ENCODE peak calls at places on chromosomes 3 and 15, in six cellular contexts. I, H, S, Y, J and O are unnamed samples. For H3K4me1, the result is how much of the 10 kb centered on the place peaks cover.

GRCh38 chr15:58467121-58467721 is 35.4 kb downstream of the LIPC start:
- DNase-seq in I (peak), H (no peak), S (peak), J (no peak), Y (no peak), O (no peak)

GRCh38 chr15:57527382-57528091 is 64.2 kb upstream of the MYZAP start:
- DNase-seq in Y (no peak), I (peak), J (no peak), S (peak), H (no peak), O (peak)

GRCh38 chr15:74410502-74410901 is 23.3 kb downstream of the SEMA7A start:
- DNase-seq in H (no peak), S (no peak), J (no peak), Y (no peak), I (no peak), O (no peak)

GRCh38 chr3:126355251-126355650 is 2.0 kb downstream of the KLF15 start:
- DNase-seq in H (no peak), J (no peak), Y (no peak), I (no peak), S (no peak), O (no peak)

GRCh38 chr15:67070892-67071664 is 5.7 kb downstream of the SMAD3 start:
- DNase-seq in Y (no peak), S (no peak), I (no peak), J (no peak), H (no peak), O (no peak)

GRCh38 chr3:113167929-113168771 is 43.2 kb upstream of the BOC start:
- DNase-seq in H (no peak), J (no peak), I (no peak), S (no peak), Y (no peak), O (no peak)

GRCh38 chr3:30538787-30539186 is 67.6 kb upstream of the TGFBR2 start:
- DNase-seq in I (no peak), Y (no peak), S (peak), J (no peak), H (no peak), O (peak)

GRCh38 chr3:143109861-143110260 is 9.7 kb upstream of the CHST2 start:
- DNase-seq in Y (no peak), I (no peak), J (no peak), S (no peak), H (no peak), O (no peak)

GRCh38 chr3:97245201-97245910 is 431.0 kb downstream of the EPHA6 start:
- DNase-seq in H (no peak), S (no peak), J (no peak), I (no peak), Y (no peak), O (no peak)

GRCh38 chr3:61774279-61774890 is 213.0 kb downstream of the PTPRG start:
- DNase-seq in I (no peak), Y (no peak), S (no peak), J (no peak), H (no peak), O (peak)

GRCh38 chr15:75156306-75157215 is 45.1 kb upstream of the C15orf39 start:
- DNase-seq in I (peak), J (no peak), H (no peak), S (no peak), Y (peak), O (no peak)

GRCh38 chr15:89858661-89859458 is 34.9 kb downstream of the AP3S2 start:
- DNase-seq in S (no peak), H (no peak), I (no peak), J (no peak), Y (no peak), O (no peak)

GRCh38 chr15:100601158-100601557 is 826 bp downstream of the LINS1 start:
- DNase-seq in H (no peak), S (no peak), J (peak), Y (no peak), I (peak), O (peak)

GRCh38 chr3:25354071-25354470 is 74.0 kb upstream of the RARB start:
- DNase-seq in I (no peak), Y (no peak), J (no peak), S (no peak), H (no peak), O (peak)

GRCh38 chr3:138460536-138461205 is 26.3 kb downstream of the ESYT3 start:
- DNase-seq in I (no peak), J (no peak), H (no peak), Y (no peak), S (no peak), O (no peak)

GRCh38 chr3:47884603-47885002 is 81.7 kb downstream of the DHX30 start:
- DNase-seq in I (no peak), H (no peak), S (no peak), Y (no peak), J (no peak), O (no peak)

GRCh38 chr3:23999012-23999641 is 54.0 kb downstream of the NR1D2 start:
- DNase-seq in I (peak), J (peak), H (peak), S (peak), Y (peak), O (peak)

GRCh38 chr3:126130981-126131750 is 47.2 kb upstream of the SLC41A3 start:
- DNase-seq in S (no peak), I (no peak), J (no peak), Y (peak), H (peak), O (no peak)

GRCh38 chr3:171064461-171064860 is 37.9 kb upstream of the SLC2A2 start:
- DNase-seq in I (no peak), S (no peak), J (no peak), Y (no peak), H (no peak), O (no peak)

GRCh38 chr15:55247276-55247675 is 42.3 kb downstream of the RAB27A start:
- DNase-seq in Y (no peak), I (no peak), H (no peak), J (no peak), S (no peak), O (peak)

GRCh38 chr3:160018959-160019358 is 30.3 kb downstream of the IL12A start:
- DNase-seq in Y (no peak), H (no peak), I (no peak), S (no peak), J (no peak), O (no peak)

GRCh38 chr15:66986951-66987350 is 78.5 kb upstream of the SMAD3 start:
- DNase-seq in J (no peak), H (no peak), Y (no peak), S (no peak), I (no peak), O (no peak)

GRCh38 chr3:59339818-59340217 is 290.0 kb upstream of the CFAP20DC start:
- DNase-seq in Y (no peak), J (no peak), I (no peak), H (no peak), S (no peak), O (no peak)

GRCh38 chr3:51436998-51437639 is 46.0 kb downstream of the RBM15B start:
- DNase-seq in Y (no peak), I (no peak), J (no peak), S (no peak), H (peak), O (no peak)

GRCh38 chr3:58518304-58518789 is 18.6 kb downstream of the ACOX2 start:
- DNase-seq in I (no peak), Y (no peak), S (no peak), H (no peak), J (no peak), O (peak)

GRCh38 chr3:79337798-79338197 is 430.0 kb downstream of the ROBO1 start:
- DNase-seq in H (no peak), S (no peak), J (no peak), I (no peak), Y (no peak), O (no peak)

GRCh38 chr3:123281406-123281805 is 79.7 kb downstream of the SEC22A start:
- DNase-seq in H (no peak), Y (no peak), I (no peak), J (no peak), S (no peak), O (no peak)

GRCh38 chr3:56126632-56127031 is 341.6 kb downstream of the ERC2 start:
- DNase-seq in H (no peak), I (no peak), S (no peak), Y (no peak), J (no peak), O (no peak)
- H3K4me1 ChIP-seq in H (under half), I (under half), S (under half), Y (under half), J (under half), O (under half)

GRCh38 chr15:51866751-51867150 is 37.3 kb downstream of the TMOD3 start:
- DNase-seq in S (no peak), I (no peak), Y (no peak), H (no peak), J (no peak), O (no peak)
- H3K4me1 ChIP-seq in S (half or more), I (under half), Y (under half), H (under half), J (under half), O (under half)

DNA sequence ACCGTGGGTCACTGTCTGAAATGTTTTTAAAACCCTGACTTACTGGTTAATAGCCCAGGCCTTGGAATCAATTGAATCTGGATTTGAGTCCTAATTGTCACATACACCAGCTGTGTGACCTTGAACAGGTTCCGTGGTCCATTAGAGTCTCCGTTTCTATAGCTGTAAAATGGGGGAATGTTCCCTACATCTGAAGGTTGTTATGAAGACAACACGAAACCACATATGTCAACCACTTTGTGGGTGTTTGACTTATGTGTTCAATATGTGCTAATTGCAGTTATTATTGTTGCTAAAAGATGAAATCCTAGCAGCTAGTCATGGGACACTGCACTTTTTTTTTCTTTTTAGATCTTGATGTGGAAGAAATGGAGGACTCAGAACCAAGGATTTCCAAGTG is 35.3 kb downstream of the ZBTB38 start:
- DNase-seq in H (no peak), Y (no peak), J (no peak), I (no peak), S (no peak), O (peak)
- H3K4me1 ChIP-seq in H (under half), Y (half or more), J (under half), I (under half), S (under half), O (half or more)

GRCh38 chr3:3799173-3800075 is at the start of gene LRRN1:
- DNase-seq in H (peak), J (peak), S (no peak), Y (peak), I (peak), O (peak)

GRCh38 chr3:3800685-3801509 is 1.7 kb downstream of the LRRN1 start:
- DNase-seq in S (no peak), Y (peak), H (peak), I (no peak), J (no peak), O (peak)

GRCh38 chr3:3802021-3802420 is 2.8 kb downstream of the LRRN1 start:
- DNase-seq in I (no peak), S (no peak), Y (no peak), J (no peak), H (no peak), O (no peak)

GRCh38 chr3:3800076-3800448 is 831 bp downstream of the LRRN1 start:
- DNase-seq in Y (peak), H (peak), J (no peak), S (no peak), I (no peak), O (peak)

DNA sequence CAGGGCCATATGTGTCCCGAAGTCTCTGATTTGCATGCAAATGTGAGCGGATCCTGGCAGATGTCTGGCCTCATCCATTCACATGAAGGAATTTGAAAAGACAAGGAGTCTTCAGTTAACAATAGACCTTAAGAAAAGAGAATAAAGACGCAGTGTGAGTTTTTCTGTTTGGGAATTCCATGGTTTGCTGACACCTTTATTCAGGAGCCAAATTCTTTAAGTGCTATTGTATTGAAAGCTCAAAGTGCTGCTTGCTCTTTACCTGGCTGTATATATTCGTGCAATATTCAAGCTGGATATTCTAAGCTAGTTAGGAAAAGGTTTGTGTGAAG is 2.2 kb downstream of the LRRN1 start:
- DNase-seq in I (no peak), Y (no peak), J (no peak), S (no peak), H (no peak), O (no peak)
- H3K4me1 ChIP-seq in I (under half), Y (under half), J (under half), S (under half), H (under half), O (under half)

GRCh38 chr3:129014148-129014547 is 13.0 kb downstream of the EFCC1 start:
- DNase-seq in Y (no peak), H (no peak), J (no peak), I (no peak), S (no peak), O (no peak)

GRCh38 chr3:129016366-129016724 is 15.2 kb downstream of the EFCC1 start:
- DNase-seq in I (peak), S (no peak), H (peak), Y (no peak), J (peak), O (no peak)

GRCh38 chr3:129015388-129016105 is 14.4 kb downstream of the EFCC1 start:
- DNase-seq in S (no peak), J (peak), H (no peak), Y (no peak), I (no peak), O (no peak)

GRCh38 chr3:129014793-129015345 is 13.8 kb downstream of the EFCC1 start:
- DNase-seq in J (no peak), H (no peak), I (no peak), Y (no peak), S (no peak), O (no peak)

DNA sequence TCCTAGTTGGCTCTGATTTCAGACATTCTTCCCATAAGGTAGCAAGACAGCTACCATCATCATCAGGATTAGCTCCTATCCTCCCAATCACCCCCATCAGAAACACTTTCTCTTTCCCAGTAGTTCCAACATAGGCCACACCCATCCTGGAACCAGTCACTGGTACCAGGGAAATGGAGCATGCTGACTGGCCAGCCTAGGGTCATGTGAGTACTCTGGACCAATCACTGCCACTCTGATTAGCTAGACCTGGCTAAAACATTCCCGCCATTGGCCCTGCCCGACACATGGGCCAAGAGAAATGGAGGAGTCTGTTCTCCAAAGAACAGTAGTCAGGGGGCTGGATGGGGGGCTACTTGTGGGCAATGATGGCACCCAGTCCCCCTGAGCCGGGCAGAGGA is 12.4 kb downstream of the EFCC1 start:
- DNase-seq in J (no peak), S (no peak), H (no peak), I (no peak), Y (no peak), O (no peak)
- H3K4me1 ChIP-seq in J (under half), S (under half), H (under half), I (under half), Y (under half), O (under half)

DNA sequence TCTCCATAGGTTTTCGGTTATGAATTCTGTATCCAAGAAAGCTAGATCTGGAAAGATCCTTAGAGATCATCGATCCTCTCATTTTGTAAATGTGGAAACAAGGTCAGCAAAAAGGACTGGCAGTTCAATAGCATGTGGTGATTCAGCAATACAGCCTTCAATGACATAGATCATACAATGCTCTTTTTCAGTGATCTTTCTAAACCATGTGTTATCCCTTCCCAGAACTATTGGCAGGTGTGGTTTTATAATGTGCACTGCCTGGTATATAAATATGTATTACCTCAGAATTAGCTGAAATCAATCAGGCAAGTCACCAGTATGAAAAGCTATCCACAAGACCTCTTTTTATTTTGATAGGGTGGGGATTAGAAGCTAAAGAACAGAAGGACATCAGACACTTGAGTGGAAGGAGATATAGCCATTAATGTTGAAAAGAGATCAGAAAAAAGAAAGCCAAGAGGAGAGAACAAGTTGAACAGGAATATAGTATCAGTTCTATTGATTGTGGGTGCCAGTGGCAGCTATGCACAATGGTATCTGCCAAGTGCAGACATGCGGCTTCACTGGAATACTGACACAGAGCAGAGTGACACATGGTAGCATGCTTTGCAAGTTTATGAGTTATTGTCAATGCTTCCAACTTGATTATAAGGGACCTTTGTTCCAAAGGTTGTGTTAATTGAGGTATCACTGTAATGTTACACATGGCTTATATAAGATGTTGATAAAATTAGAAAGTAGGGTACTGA is 42.2 kb upstream of the TP63 start:
- DNase-seq in J (no peak), H (no peak), Y (no peak), I (no peak), S (no peak), O (no peak)
- H3K4me1 ChIP-seq in J (under half), H (under half), Y (under half), I (under half), S (under half), O (under half)

GRCh38 chr3:111955876-111956275 is 22.9 kb upstream of the ABHD10 start:
- DNase-seq in Y (no peak), H (no peak), S (no peak), I (no peak), J (no peak), O (no peak)
- H3K4me1 ChIP-seq in Y (under half), H (under half), S (under half), I (under half), J (under half), O (under half)

GRCh38 chr3:64445318-64446300 is 220.3 kb upstream of the PRICKLE2 start:
- DNase-seq in Y (peak), J (no peak), H (peak), I (peak), S (no peak), O (peak)

GRCh38 chr3:64449026-64449425 is 223.8 kb upstream of the PRICKLE2 start:
- DNase-seq in Y (no peak), H (no peak), I (no peak), S (no peak), J (no peak), O (no peak)

GRCh38 chr3:64441861-64442260 is 216.6 kb upstream of the PRICKLE2 start:
- DNase-seq in Y (peak), S (no peak), H (peak), J (no peak), I (no peak), O (no peak)

GRCh38 chr3:64443553-64444331 is 218.5 kb upstream of the PRICKLE2 start:
- DNase-seq in S (no peak), H (no peak), I (no peak), Y (peak), J (no peak), O (peak)

DNA sequence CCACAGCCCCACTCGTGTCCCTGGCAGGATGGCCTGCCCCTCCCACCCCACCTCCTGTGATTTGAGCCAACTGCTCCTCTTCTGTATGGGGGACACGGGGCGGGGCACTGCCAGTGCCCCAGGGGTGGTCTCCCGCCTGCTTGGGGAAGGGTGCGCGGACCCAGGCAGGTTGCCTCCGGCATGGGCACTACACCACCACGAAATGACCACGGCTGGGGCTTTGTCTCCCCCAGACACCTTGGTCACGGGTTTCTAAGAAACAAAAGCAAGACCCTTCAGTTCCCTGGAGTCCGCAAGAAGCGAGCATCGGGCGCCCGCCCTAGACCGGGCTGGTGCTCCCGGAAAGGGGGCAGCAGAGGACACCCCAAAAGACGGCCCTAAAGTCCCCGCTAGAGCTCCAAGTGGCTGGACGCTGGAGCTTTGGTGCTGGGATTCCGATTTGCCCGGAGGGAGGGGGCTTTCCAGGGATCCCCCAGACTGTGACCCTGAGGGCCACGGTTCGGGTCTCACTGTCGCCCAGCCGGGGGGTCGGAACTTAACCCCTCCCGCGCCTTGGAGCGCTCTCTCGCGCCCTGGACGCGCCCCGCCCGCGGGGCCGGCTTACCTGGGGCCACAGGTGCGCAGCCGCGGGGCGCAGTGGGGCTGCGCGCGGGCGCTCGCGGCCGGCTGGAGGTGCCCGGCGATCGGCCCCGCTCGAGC is 219.5 kb upstream of the PRICKLE2 start:
- DNase-seq in Y (peak), H (no peak), I (peak), S (no peak), J (no peak), O (peak)
- H3K4me1 ChIP-seq in Y (half or more), H (under half), I (under half), S (under half), J (under half), O (under half)

DNA sequence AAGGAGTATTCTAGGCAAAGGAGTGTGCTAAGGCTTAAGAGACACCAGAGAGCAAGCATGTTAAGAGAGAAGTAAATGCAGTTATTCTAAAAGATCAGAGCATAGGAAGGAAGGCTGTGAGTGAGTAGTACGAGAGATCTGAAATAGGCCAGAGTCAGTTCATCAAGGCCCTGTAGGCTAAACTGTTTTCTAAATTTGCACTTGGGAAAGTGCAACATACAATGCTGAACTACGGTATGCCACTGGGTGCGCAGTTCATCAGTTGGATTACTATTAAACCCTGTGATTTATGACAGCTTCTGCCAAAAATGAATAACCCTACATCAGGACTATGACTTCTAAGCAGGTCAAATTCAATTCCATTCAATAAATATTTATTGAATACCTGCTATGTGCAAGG is 10.8 kb downstream of the CBLB start:
- DNase-seq in I (no peak), J (no peak), H (no peak), S (no peak), Y (no peak), O (no peak)
- H3K4me1 ChIP-seq in I (under half), J (half or more), H (under half), S (under half), Y (under half), O (under half)